ENCODE peak calls at places on chromosome 12, in eight cellular contexts. K is AG09309, D is epithelial cell of esophagus, G is GM20000, Z is fibroblast of lung, T is dorsolateral prefrontal cortex, W is heart right ventricle, E is body of pancreas. L is an unnamed sample.

GRCh38 chr12:90842477-90842876 is 112.5 kb downstream of the CCER1 start:
- DNase-seq in K (no peak), D (peak; percentile 63), G (no peak), Z (no peak), T (no peak), W (no peak), E (no peak), L (no peak)

GRCh38 chr12:72285861-72286260 is 13.7 kb downstream of the TRHDE start:
- DNase-seq in K (no peak), D (no peak), G (no peak), Z (no peak), T (no peak), W (no peak), E (no peak), L (no peak)

GRCh38 chr12:47636908-47637780 is 68.7 kb downstream of the RPAP3 start:
- DNase-seq in K (no peak), D (peak; percentile 71), G (no peak), Z (no peak), T (no peak), W (no peak), E (no peak), L (no peak)

GRCh38 chr12:57764662-57765002 is 2.2 kb downstream of the CYP27B1 start:
- DNase-seq in K (no peak), D (no peak), G (no peak), Z (no peak), T (no peak), W (no peak), E (peak; percentile 84), L (no peak)

GRCh38 chr12:2395352-2395977 is 342.7 kb downstream of the CACNA1C start:
- DNase-seq in K (no peak), D (no peak), G (peak; percentile 47), Z (peak; percentile 46), T (no peak), W (peak; percentile 40), E (no peak), L (no peak)

GRCh38 chr12:45369065-45369464 is 153.2 kb downstream of the ANO6 start:
- DNase-seq in K (peak; percentile 29), D (peak; percentile 16), G (no peak), Z (peak; percentile 85), T (no peak), W (no peak), E (no peak), L (peak; percentile 23)

GRCh38 chr12:113862570-113863454 is 103.3 kb downstream of the RBM19 start:
- DNase-seq in K (peak; percentile 49), D (peak; percentile 30), G (peak; percentile 64), Z (peak; percentile 87), T (no peak), W (no peak), E (no peak), L (peak; percentile 79)

GRCh38 chr12:3751151-3752095 is 1.5 kb downstream of the CRACR2A start:
- DNase-seq in K (no peak), D (no peak), G (no peak), Z (no peak), T (no peak), W (no peak), E (no peak), L (no peak)

GRCh38 chr12:92469837-92470236 is 233.0 kb upstream of the PLEKHG7 start:
- DNase-seq in K (no peak), D (peak; percentile 55), G (no peak), Z (peak; percentile 43), T (no peak), W (peak; percentile 85), E (no peak), L (no peak)

GRCh38 chr12:92465786-92466185 is 237.0 kb upstream of the PLEKHG7 start:
- DNase-seq in K (no peak), D (no peak), G (no peak), Z (no peak), T (no peak), W (no peak), E (no peak), L (no peak)

GRCh38 chr12:92466391-92467305 is 236.1 kb upstream of the PLEKHG7 start:
- DNase-seq in K (no peak), D (peak; percentile 17), G (no peak), Z (peak; percentile 52), T (no peak), W (peak; percentile 14), E (peak; percentile 28), L (no peak)

GRCh38 chr12:92468358-92469020 is 234.3 kb upstream of the PLEKHG7 start:
- DNase-seq in K (no peak), D (no peak), G (no peak), Z (no peak), T (no peak), W (no peak), E (no peak), L (no peak)

DNA sequence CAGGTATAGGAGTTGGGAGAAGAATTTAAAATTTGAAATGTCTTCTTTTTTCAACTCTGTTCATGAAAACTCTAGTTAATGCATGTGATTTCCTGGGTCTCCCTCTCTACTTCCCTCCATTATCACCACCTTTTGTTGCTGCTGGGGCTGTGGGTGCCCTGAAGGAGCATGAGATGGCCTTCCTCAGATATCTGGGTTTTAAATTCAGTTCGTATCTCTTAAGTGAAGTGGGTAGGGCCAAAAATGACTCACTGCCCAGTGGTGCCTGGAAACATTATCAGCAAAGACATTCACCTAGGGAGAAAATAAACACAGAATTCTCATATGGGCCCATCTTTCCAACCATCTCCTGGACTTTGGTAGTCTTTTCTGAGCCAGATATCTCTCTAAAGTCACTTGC is 234.9 kb upstream of the PLEKHG7 start:
- DNase-seq in K (no peak), D (peak; percentile 52), G (no peak), Z (no peak), T (no peak), W (no peak), E (no peak), L (no peak)
- TF ChIP-seq CTCF in K (no peak), D (no peak), G (no peak), Z (no peak), T (no peak), W (no peak), E (no peak), L (no peak)

GRCh38 chr12:130280226-130280625 is 57.5 kb upstream of the PIWIL1 start:
- DNase-seq in K (no peak), D (no peak), G (no peak), Z (no peak), T (no peak), W (no peak), E (no peak), L (no peak)

GRCh38 chr12:130286041-130286440 is 51.6 kb upstream of the PIWIL1 start:
- DNase-seq in K (no peak), D (no peak), G (no peak), Z (no peak), T (no peak), W (no peak), E (no peak), L (no peak)

GRCh38 chr12:130286741-130287140 is 50.9 kb upstream of the PIWIL1 start:
- DNase-seq in K (no peak), D (no peak), G (no peak), Z (no peak), T (no peak), W (no peak), E (no peak), L (no peak)

GRCh38 chr12:130281157-130281799 is 56.4 kb upstream of the PIWIL1 start:
- DNase-seq in K (no peak), D (no peak), G (no peak), Z (no peak), T (peak; percentile 38), W (no peak), E (no peak), L (no peak)
- TF ChIP-seq CTCF in K (peak; percentile 35), D (peak; percentile 35), G (peak; percentile 22), Z (peak; percentile 26), T (peak; percentile 54), W (peak; percentile 21), E (peak; percentile 52), L (peak; percentile 8)

GRCh38 chr12:40227447-40227846 is 2.6 kb downstream of the LRRK2 start:
- DNase-seq in K (no peak), D (no peak), G (no peak), Z (no peak), T (no peak), W (no peak), E (no peak), L (no peak)

GRCh38 chr12:40226652-40227051 is 1.9 kb downstream of the LRRK2 start:
- DNase-seq in K (peak; percentile 57), D (peak; percentile 80), G (peak; percentile 6), Z (peak; percentile 77), T (no peak), W (peak; percentile 62), E (peak; percentile 64), L (no peak)

GRCh38 chr12:40224439-40225291 is at the start of gene LRRK2:
- DNase-seq in K (peak; percentile 28), D (peak; percentile 41), G (peak; percentile 81), Z (peak; percentile 65), T (peak; percentile 55), W (peak; percentile 86), E (peak; percentile 73), L (no peak)

GRCh38 chr12:40225337-40225983 is 663 bp downstream of the LRRK2 start:
- DNase-seq in K (no peak), D (no peak), G (peak; percentile 23), Z (no peak), T (no peak), W (no peak), E (no peak), L (no peak)

GRCh38 chr12:40225984-40226602 is 1.3 kb downstream of the LRRK2 start:
- DNase-seq in K (no peak), D (no peak), G (peak; percentile 84), Z (no peak), T (no peak), W (no peak), E (no peak), L (no peak)
- TF ChIP-seq CTCF in K (no peak), D (no peak), G (no peak), Z (no peak), T (no peak), W (no peak), E (no peak), L (no peak)

GRCh38 chr12:29547151-29547561 is 49.7 kb upstream of the OVCH1 start:
- DNase-seq in K (peak; percentile 27), D (peak; percentile 5), G (no peak), Z (peak; percentile 83), T (no peak), W (no peak), E (no peak), L (peak; percentile 72)

GRCh38 chr12:29545102-29545467 is 47.6 kb upstream of the OVCH1 start:
- DNase-seq in K (no peak), D (no peak), G (peak; percentile 33), Z (no peak), T (no peak), W (no peak), E (no peak), L (no peak)

GRCh38 chr12:29543036-29543435 is 45.5 kb upstream of the OVCH1 start:
- DNase-seq in K (no peak), D (no peak), G (no peak), Z (peak; percentile 33), T (no peak), W (no peak), E (no peak), L (no peak)

GRCh38 chr12:29546000-29546399 is 48.5 kb upstream of the OVCH1 start:
- DNase-seq in K (no peak), D (no peak), G (no peak), Z (no peak), T (no peak), W (peak; percentile 8), E (no peak), L (no peak)

DNA sequence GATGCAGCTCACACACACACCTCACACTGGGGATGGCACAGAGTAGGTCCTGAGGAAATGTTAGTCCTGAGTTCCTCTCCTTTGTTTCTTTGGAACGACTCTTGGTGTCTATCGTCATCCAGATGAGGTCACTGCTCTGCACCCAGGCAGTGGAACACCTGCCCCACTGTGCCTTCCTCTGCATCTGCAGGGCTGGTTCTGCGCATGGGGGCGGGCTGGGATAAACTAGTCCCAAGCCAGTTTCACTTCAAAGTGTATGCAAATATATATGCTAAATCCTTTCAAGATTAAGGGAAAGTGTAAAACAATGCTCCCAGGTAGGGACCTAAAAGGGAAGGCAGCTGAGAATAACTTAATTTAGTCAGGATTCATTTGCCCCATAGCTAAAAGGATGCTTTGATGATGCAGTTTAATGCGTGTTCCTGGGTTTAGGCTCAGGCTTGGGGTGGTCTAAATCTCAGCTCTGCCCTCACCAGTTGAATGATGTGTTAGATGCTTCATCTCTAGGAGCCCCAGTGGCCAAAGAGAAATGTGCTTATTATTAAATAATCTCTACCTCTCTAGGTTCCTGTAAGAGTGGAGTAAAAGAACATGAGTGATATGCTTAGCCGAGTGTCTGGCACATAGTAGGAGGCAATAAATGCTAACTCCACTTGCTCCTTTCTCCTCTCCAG is 47.1 kb upstream of the OVCH1 start:
- DNase-seq in K (no peak), D (no peak), G (no peak), Z (no peak), T (no peak), W (no peak), E (no peak), L (no peak)
- TF ChIP-seq CTCF in K (no peak), D (no peak), G (no peak), Z (no peak), T (no peak), W (no peak), E (no peak), L (no peak)